ENCODE peak calls at places on chromosomes 12 and 14, in nine cellular contexts. S is sciatic nerve; B is fibroblast of pulmonary artery; N is activated CD8-positive, alpha-beta T cell treated with anti-CD3 and anti-CD28 coated beads, Interleukin-2, amount 10 ng/mL, durations not matched to agents 7 days and 5 days; P is adipocyte; F is stomach; L is heart left ventricle; R is HuH-7.5; G is activated CD4-positive, alpha-beta T cell treated with anti-CD3 and anti-CD28 coated beads, Interleukin-2, amount 50 U/mL, for 4 hours. C is an unnamed sample.

GRCh38 chr14:103511022-103511693 is 11.5 kb downstream of the CKB start:
- DNase-seq in S (no peak), B (no peak), N (no peak), P (no peak), F (no peak), L (peak; percentile 32), R (no peak), G (no peak), C (no peak)

GRCh38 chr14:41022932-41023331 is 583.7 kb upstream of the LRFN5 start:
- DNase-seq in S (no peak), B (peak; percentile 6), N (no peak), P (no peak), F (no peak), L (no peak), R (no peak), G (no peak), C (no peak)

GRCh38 chr14:69088523-69089445 is 64.1 kb downstream of the DCAF5 start:
- DNase-seq in S (no peak), B (peak; percentile 49), N (no peak), P (peak; percentile 94), F (no peak), L (no peak), R (no peak), G (no peak), C (no peak)

GRCh38 chr12:128914908-128915563 is 61.8 kb downstream of the GLT1D1 start:
- DNase-seq in S (no peak), B (no peak), N (peak; percentile 76), P (no peak), F (no peak), L (no peak), R (no peak), G (no peak), C (peak; percentile 75)

GRCh38 chr12:57342207-57342691 is 88.6 kb downstream of the R3HDM2 start:
- DNase-seq in S (no peak), B (peak; percentile 69), N (no peak), P (peak; percentile 6), F (no peak), L (no peak), R (no peak), G (no peak), C (no peak)

GRCh38 chr12:75953312-75953906 is 78.2 kb downstream of the PHLDA1 start:
- DNase-seq in S (no peak), B (peak; percentile 50), N (no peak), P (peak; percentile 43), F (no peak), L (no peak), R (no peak), G (no peak), C (no peak)

GRCh38 chr12:31519525-31519924 is 71.4 kb downstream of the DENND5B start:
- DNase-seq in S (no peak), B (no peak), N (no peak), P (no peak), F (no peak), L (no peak), R (no peak), G (no peak), C (no peak)

GRCh38 chr14:93892923-93893549 is 34.1 kb upstream of the FAM181A start:
- DNase-seq in S (peak; percentile 89), B (peak; percentile 61), N (peak; percentile 76), P (peak; percentile 83), F (peak; percentile 82), L (peak; percentile 82), R (peak; percentile 61), G (peak; percentile 59), C (peak; percentile 69)

GRCh38 chr12:11705010-11705409 is 55.5 kb downstream of the ETV6 start:
- DNase-seq in S (no peak), B (peak; percentile 92), N (no peak), P (peak; percentile 86), F (no peak), L (no peak), R (no peak), G (no peak), C (no peak)

GRCh38 chr12:112973712-112974305 is 4.5 kb upstream of the OAS2 start:
- DNase-seq in S (no peak), B (no peak), N (no peak), P (no peak), F (no peak), L (no peak), R (no peak), G (no peak), C (no peak)

GRCh38 chr14:65594153-65594881 is 181.8 kb downstream of the FUT8 start:
- DNase-seq in S (no peak), B (no peak), N (no peak), P (no peak), F (peak; percentile 72), L (no peak), R (peak; percentile 15), G (no peak), C (no peak)